ENCODE peak calls at places on chromosomes 11 and 22, in four cellular contexts. W, E, U and R are unnamed samples. For H3K4me1, the result is how much of the 10 kb centered on the place peaks cover.

GRCh38 chr11:44701276-44701675 is 25.5 kb upstream of the TSPAN18 start:
- DNase-seq in W (no peak), U (no peak), E (no peak), R (no peak)

GRCh38 chr11:2210366-2211112 is 38.9 kb upstream of the TH start:
- DNase-seq in E (no peak), W (peak), U (no peak), R (no peak)

GRCh38 chr11:44950036-44950624 is 553 bp downstream of the TP53I11 start:
- DNase-seq in U (no peak), W (peak), E (no peak), R (peak)

GRCh38 chr22:41184679-41185078 is 20.4 kb upstream of the L3MBTL2 start:
- DNase-seq in U (no peak), W (no peak), E (no peak), R (no peak)

GRCh38 chr22:25696763-25697710 is 45.0 kb upstream of the MYO18B start:
- DNase-seq in W (no peak), U (no peak), E (no peak), R (no peak)

GRCh38 chr11:33701302-33701701 is 676 bp upstream of the C11orf91 start:
- DNase-seq in E (peak), U (no peak), W (no peak), R (no peak)

GRCh38 chr11:19080579-19080993 is 20.1 kb upstream of the MRGPRX2 start:
- DNase-seq in W (no peak), E (peak), U (no peak), R (no peak)

GRCh38 chr11:1198766-1199688 is 23.8 kb upstream of the MUC5B start:
- DNase-seq in W (no peak), E (no peak), U (no peak), R (peak)

GRCh38 chr22:48452766-48453165 is 1374.9 kb downstream of the BRD1 start:
- DNase-seq in W (no peak), U (no peak), E (no peak), R (no peak)

GRCh38 chr22:42701694-42702093 is 19.0 kb downstream of the A4GALT start:
- DNase-seq in W (no peak), U (no peak), E (no peak), R (no peak)

GRCh38 chr11:102761646-102762238 is 18.7 kb downstream of the MMP10 start:
- DNase-seq in E (no peak), W (no peak), U (no peak), R (no peak)

GRCh38 chr11:57163160-57163868 is 18.4 kb upstream of the LRRC55 start:
- DNase-seq in E (no peak), W (no peak), U (no peak), R (no peak)

GRCh38 chr11:83759148-83759547 is 473.0 kb upstream of the CCDC90B start:
- DNase-seq in U (no peak), E (no peak), W (no peak), R (no peak)

GRCh38 chr22:18095101-18095805 is 15.4 kb upstream of the TUBA8 start:
- DNase-seq in W (no peak), E (peak), U (no peak), R (no peak)

GRCh38 chr22:42926034-42926433 is 69.0 kb upstream of the ARFGAP3 start:
- DNase-seq in W (no peak), U (no peak), E (no peak), R (no peak)

GRCh38 chr11:34667810-34668582 is 47.1 kb downstream of the EHF start:
- DNase-seq in W (no peak), U (no peak), E (no peak), R (no peak)

GRCh38 chr22:23237201-23237798 is 57.0 kb downstream of the BCR start:
- DNase-seq in E (peak), U (no peak), W (peak), R (no peak)

GRCh38 chr11:19076744-19077589 is 16.4 kb upstream of the MRGPRX2 start:
- DNase-seq in E (peak), W (peak), U (peak), R (peak)

GRCh38 chr11:101444851-101445250 is 139.0 kb downstream of the TRPC6 start:
- DNase-seq in E (no peak), W (no peak), U (no peak), R (no peak)

GRCh38 chr11:109971184-109971523 is 122.0 kb upstream of the ZC3H12C start:
- DNase-seq in U (no peak), E (peak), W (no peak), R (no peak)

GRCh38 chr11:66288138-66288865 is 641 bp downstream of the YIF1A start:
- DNase-seq in W (peak), E (no peak), U (no peak), R (peak)

GRCh38 chr11:60870276-60870675 is 2.9 kb downstream of the ZP1 start:
- DNase-seq in W (no peak), E (no peak), U (no peak), R (no peak)

GRCh38 chr11:68816917-68817419 is 24.7 kb downstream of the CPT1A start:
- DNase-seq in E (no peak), W (no peak), U (no peak), R (no peak)

GRCh38 chr11:104529916-104530315 is 366.0 kb upstream of the PDGFD start:
- DNase-seq in W (no peak), U (no peak), E (no peak), R (no peak)

GRCh38 chr11:121800704-121801516 is 315.1 kb downstream of the BLID start:
- DNase-seq in E (no peak), W (peak), U (no peak), R (no peak)

GRCh38 chr11:17522655-17523054 is 21.6 kb downstream of the USH1C start:
- DNase-seq in U (no peak), E (no peak), W (no peak), R (no peak)

GRCh38 chr11:67435031-67435726 is 2.3 kb downstream of the PTPRCAP start:
- DNase-seq in E (no peak), U (no peak), W (no peak), R (no peak)

GRCh38 chr22:28030442-28030841 is 111.4 kb upstream of the PITPNB start:
- DNase-seq in U (no peak), W (no peak), E (peak), R (no peak)

GRCh38 chr22:30210235-30210831 is 36.2 kb downstream of the LIF start:
- DNase-seq in E (peak), U (peak), W (no peak), R (no peak)

GRCh38 chr11:45791524-45791923 is 13.4 kb upstream of the SLC35C1 start:
- DNase-seq in W (no peak), U (no peak), E (no peak), R (peak)

GRCh38 chr11:89566972-89567371 is 75.8 kb upstream of the NOX4 start:
- DNase-seq in U (no peak), E (no peak), W (no peak), R (no peak)

GRCh38 chr11:118373871-118374270 is 14.5 kb downstream of the UBE4A start:
- DNase-seq in E (no peak), U (no peak), W (no peak), R (no peak)

GRCh38 chr11:299951-300735 is 817 bp upstream of the IFITM5 start:
- DNase-seq in E (peak), U (no peak), W (no peak), R (no peak)

GRCh38 chr11:119284344-119285157 is 32.4 kb downstream of the MCAM start:
- DNase-seq in W (no peak), E (peak), U (peak), R (no peak)

GRCh38 chr22:49587987-49588386 is 239.7 kb downstream of the BRD1 start:
- DNase-seq in W (no peak), E (no peak), U (no peak), R (peak)

GRCh38 chr22:27416553-27417427 is 384.8 kb downstream of the MN1 start:
- DNase-seq in W (no peak), E (peak), U (no peak), R (no peak)

GRCh38 chr22:49433717-49434611 is 393.7 kb downstream of the BRD1 start:
- DNase-seq in W (no peak), U (no peak), E (no peak), R (no peak)

GRCh38 chr11:90288207-90288821 is 65.5 kb upstream of the CHORDC1 start:
- DNase-seq in W (no peak), E (peak), U (peak), R (no peak)

GRCh38 chr11:67416416-67417335 is 1.2 kb downstream of the CARNS1 start:
- DNase-seq in E (no peak), W (no peak), U (no peak), R (no peak)

GRCh38 chr22:27409299-27409698 is 392.3 kb downstream of the MN1 start:
- DNase-seq in U (no peak), W (no peak), E (no peak), R (no peak)

GRCh38 chr22:37561209-37562048 is 1.1 kb downstream of the CDC42EP1 start:
- DNase-seq in W (peak), E (peak), U (peak), R (peak)
- TF ChIP-seq POLR2A in W (peak), E (no peak), U (no peak), R (peak)

DNA sequence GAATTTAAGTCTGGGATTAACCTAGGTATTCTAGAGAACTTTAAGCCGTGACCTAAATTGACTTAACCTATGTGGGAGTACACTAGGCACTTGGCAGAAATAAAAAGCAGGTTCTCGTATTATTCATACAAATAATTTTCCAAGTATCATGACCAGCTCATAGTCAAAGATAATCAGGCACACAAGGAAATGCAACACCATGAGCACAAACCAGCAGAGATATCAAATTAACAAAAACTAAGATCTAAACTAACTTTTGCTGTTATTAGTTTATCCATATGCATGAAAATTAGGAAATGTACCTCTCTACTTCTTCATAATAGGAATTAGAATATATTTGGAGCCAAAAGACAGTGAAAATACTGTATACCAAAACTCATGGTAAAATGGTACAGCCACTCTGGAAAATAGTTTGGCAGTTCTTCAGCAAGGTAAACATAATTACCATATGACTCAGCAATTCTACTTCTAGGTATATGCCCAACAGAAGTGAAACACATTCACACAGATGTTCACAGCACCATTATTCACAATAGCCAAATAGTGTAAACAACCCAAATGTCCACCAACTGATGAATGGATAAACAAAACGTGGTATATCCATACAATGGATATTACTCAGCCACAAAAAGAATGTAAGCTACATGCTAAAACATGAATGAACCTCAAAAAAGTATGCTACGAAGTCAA is 154.1 kb downstream of the ENTHD1 start:
- DNase-seq in E (peak), W (no peak), U (no peak), R (no peak)
- H3K4me3 ChIP-seq in E (no peak), W (no peak), U (no peak), R (no peak)

DNA sequence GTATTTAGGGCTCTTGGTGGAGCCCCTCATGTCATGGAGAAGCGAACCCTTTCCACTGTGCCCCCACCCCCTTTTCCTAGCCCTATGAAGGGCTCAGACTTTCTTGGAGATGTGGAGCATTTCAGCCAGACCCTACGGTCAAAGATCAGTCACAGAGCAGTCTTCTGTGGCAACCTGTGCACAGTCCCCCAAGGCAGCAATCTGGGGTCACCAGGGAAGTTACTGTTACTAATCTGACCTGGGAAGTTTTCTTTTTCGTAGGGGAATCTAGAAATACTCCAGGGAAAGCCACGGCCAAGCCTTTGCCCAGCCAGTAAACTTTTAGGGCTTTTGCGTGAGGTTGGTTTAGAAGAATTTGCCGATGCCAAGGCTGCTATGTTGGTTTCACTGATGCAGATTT is 50.6 kb downstream of the ZBTB16 start:
- DNase-seq in E (no peak), U (no peak), W (no peak), R (no peak)
- H3K4me1 ChIP-seq in E (under half), U (under half), W (under half), R (half or more)

GRCh38 chr11:73218106-73218829 is at the start of gene P2RY2:
- DNase-seq in E (no peak), U (peak), W (peak), R (peak)
- TF ChIP-seq POLR2A in E (no peak), U (no peak), W (no peak), R (peak)

GRCh38 chr22:47155131-47155885 is 392.9 kb downstream of the TBC1D22A start:
- DNase-seq in U (no peak), W (no peak), E (no peak), R (no peak)

GRCh38 chr22:47155912-47156311 is 393.5 kb downstream of the TBC1D22A start:
- DNase-seq in E (no peak), W (no peak), U (no peak), R (no peak)

GRCh38 chr22:47152938-47153337 is 390.5 kb downstream of the TBC1D22A start:
- DNase-seq in W (no peak), U (no peak), E (peak), R (no peak)

GRCh38 chr22:47153854-47154542 is 391.5 kb downstream of the TBC1D22A start:
- DNase-seq in W (peak), E (peak), U (no peak), R (no peak)

GRCh38 chr22:47154621-47155081 is 392.2 kb downstream of the TBC1D22A start:
- DNase-seq in W (peak), E (peak), U (no peak), R (no peak)
- H3K4me3 ChIP-seq in W (peak), E (peak), U (no peak), R (no peak)

GRCh38 chr22:39419911-39420310 is 20.3 kb downstream of the TAB1 start:
- DNase-seq in E (no peak), U (no peak), W (no peak), R (no peak)

GRCh38 chr22:39416319-39416718 is 16.7 kb downstream of the TAB1 start:
- DNase-seq in W (no peak), E (no peak), U (no peak), R (no peak)

GRCh38 chr22:39419096-39419495 is 19.5 kb downstream of the TAB1 start:
- DNase-seq in E (no peak), W (no peak), U (no peak), R (no peak)

GRCh38 chr22:39417641-39418040 is 18.1 kb downstream of the TAB1 start:
- DNase-seq in W (no peak), U (no peak), E (no peak), R (no peak)

DNA sequence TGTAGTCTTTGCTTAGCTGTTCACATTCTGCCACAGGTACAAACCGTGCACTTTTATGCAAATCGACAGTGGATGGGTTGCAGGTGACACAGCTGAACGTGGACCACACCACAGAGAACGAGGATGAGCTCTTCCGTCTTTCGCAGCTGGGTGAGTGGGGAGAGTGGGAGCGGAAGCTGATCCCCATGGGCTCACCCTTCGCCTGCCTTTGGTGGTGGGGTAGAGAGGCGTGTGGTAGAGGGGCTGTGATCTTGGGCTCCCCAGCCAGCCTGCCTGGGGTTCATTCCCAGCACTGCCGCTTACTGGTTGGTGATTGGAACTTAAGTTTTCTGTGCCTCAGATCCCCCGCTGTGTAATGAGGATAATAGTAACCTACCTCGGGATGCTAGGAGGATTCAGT is 19.1 kb downstream of the TAB1 start:
- DNase-seq in U (no peak), E (no peak), W (no peak), R (no peak)
- H3K4me1 ChIP-seq in U (under half), E (under half), W (under half), R (under half)

GRCh38 chr22:21943571-21944448 is 8.8 kb downstream of the PPM1F start:
- DNase-seq in W (no peak), E (no peak), U (no peak), R (peak)

GRCh38 chr22:21941921-21942320 is 10.7 kb downstream of the PPM1F start:
- DNase-seq in U (no peak), E (no peak), W (no peak), R (no peak)

GRCh38 chr22:21942939-21943338 is 9.7 kb downstream of the PPM1F start:
- DNase-seq in U (no peak), W (no peak), E (no peak), R (no peak)

GRCh38 chr22:21940521-21940920 is 12.1 kb downstream of the PPM1F start:
- DNase-seq in U (no peak), W (no peak), E (no peak), R (no peak)

DNA sequence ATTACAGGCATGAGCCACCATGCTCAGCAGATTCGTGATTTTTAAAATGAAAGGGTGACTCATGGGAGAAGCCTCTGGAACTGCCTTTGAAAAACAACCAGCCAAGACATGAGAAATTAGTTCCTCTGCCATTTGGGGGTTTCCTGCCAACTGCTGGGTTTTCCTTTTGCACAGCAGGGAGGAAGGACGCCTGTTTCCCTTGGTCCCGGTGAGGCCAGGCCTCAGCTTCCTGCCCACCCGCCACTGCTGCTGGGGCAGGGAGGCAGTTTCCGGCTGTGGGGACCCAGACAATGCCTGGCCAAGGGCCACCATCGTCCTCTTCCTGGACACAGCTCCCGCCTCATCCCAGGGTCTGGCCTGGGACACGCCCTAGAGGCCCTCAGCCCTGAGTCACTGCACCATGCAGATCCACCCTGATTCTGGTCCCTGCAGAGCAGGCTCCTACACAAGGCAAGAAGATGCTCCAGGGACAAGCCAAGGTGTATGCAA is 10.2 kb downstream of the PPM1F start:
- DNase-seq in E (peak), U (peak), W (peak), R (peak)
- TF ChIP-seq POLR2A in E (no peak), U (no peak), W (no peak), R (no peak)

GRCh38 chr22:19940536-19941364 is 822 bp upstream of the COMT start:
- DNase-seq in E (no peak), W (peak), U (no peak), R (no peak)
- H3K4me3 ChIP-seq in E (peak), W (peak), U (peak), R (peak)

DNA sequence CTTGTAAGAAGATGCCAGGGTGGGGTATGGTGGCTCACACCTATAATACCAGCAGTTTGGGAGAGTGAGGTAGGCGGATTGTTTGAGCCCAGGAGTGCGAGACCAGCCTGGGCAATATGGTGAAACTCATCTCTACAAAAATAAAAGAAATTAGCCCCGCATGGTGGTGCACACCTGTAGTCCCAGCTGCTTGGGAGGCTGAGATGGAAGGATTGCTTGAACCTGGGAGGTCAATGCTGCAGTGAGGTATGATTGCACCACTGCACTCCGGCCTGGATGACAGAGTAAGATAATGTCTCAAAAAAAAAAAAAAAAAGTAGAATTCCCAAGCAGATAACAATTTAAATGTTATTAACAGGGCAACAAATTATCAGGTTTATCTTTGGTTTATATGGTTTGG is 20.2 kb downstream of the ACER3 start:
- DNase-seq in W (no peak), E (no peak), U (no peak), R (no peak)
- H3K4me1 ChIP-seq in W (under half), E (under half), U (under half), R (under half)

DNA sequence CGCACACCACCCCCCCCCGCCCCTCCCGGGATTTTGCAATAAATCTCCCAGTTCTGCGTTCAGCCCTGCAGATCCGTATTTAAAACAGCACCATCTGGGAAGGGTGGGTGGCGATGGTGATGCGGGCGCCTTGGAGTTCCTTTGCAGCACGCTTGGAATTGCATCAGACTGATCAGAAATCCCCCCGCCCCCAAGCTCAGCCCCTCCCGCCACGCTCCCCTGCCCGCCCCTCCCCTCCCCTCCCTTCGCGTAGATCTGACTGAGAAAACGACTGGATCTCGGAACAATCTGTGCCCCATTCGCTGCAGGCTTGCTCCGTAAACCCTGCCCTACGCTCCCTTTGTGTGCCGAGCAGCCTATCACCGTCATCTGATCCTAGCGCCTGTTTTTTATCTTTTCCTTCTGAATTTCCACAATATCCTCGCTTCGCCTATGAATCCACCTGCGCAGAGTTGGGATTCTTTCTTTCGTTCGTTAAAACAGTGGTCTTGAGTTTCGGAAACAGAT is 18.1 kb upstream of the BDNF start:
- DNase-seq in E (peak), W (no peak), U (peak), R (no peak)
- TF ChIP-seq POLR2A in E (peak), W (no peak), U (peak), R (no peak)